ENCODE peak calls at places on chromosome 6, in four cellular contexts. L, B, I and C are unnamed samples. For H3K4me1, the result is how much of the 10 kb centered on the place peaks cover.

GRCh38 chr6:49457771-49458170 is 5.3 kb downstream of the MMUT start:
- DNase-seq in L (no peak), B (no peak), I (no peak), C (no peak)

GRCh38 chr6:135182993-135183531 is 2.0 kb downstream of the MYB start:
- DNase-seq in L (peak), B (peak), I (peak), C (no peak)

GRCh38 chr6:55818482-55818881 is 56.9 kb downstream of the BMP5 start:
- DNase-seq in L (no peak), B (no peak), I (no peak), C (no peak)

GRCh38 chr6:141981190-141981589 is 151.5 kb upstream of the GJE1 start:
- DNase-seq in L (no peak), B (no peak), I (no peak), C (no peak)

GRCh38 chr6:47698342-47698787 is at the start of gene ADGRF4:
- DNase-seq in L (no peak), B (no peak), I (no peak), C (no peak)

GRCh38 chr6:66900081-66900770 is 1193.2 kb upstream of the EYS start:
- DNase-seq in L (no peak), B (no peak), I (no peak), C (no peak)

GRCh38 chr6:112037783-112038216 is 16.1 kb upstream of the CCN6 start:
- DNase-seq in L (no peak), B (peak), I (no peak), C (no peak)

GRCh38 chr6:30344191-30344867 is 627 bp upstream of the RPP21 start:
- DNase-seq in L (no peak), B (no peak), I (no peak), C (no peak)

GRCh38 chr6:143097224-143097795 is 36.6 kb downstream of the AIG1 start:
- DNase-seq in L (no peak), B (no peak), I (no peak), C (no peak)

GRCh38 chr6:47034421-47034820 is 7.7 kb downstream of the ADGRF1 start:
- DNase-seq in L (no peak), B (no peak), I (no peak), C (no peak)

GRCh38 chr6:134830194-134830593 is 119.7 kb downstream of the ALDH8A1 start:
- DNase-seq in L (no peak), B (no peak), I (no peak), C (no peak)

GRCh38 chr6:137952247-137952646 is 85.2 kb downstream of the TNFAIP3 start:
- DNase-seq in L (no peak), B (no peak), I (no peak), C (no peak)

GRCh38 chr6:72624557-72625160 is 2.8 kb downstream of the KCNQ5 start:
- DNase-seq in L (peak), B (no peak), I (no peak), C (no peak)

GRCh38 chr6:159125014-159125609 is 44.1 kb upstream of the FNDC1 start:
- DNase-seq in L (no peak), B (no peak), I (no peak), C (peak)
- H3K4me1 ChIP-seq in L (under half), B (under half), I (under half), C (under half)

DNA sequence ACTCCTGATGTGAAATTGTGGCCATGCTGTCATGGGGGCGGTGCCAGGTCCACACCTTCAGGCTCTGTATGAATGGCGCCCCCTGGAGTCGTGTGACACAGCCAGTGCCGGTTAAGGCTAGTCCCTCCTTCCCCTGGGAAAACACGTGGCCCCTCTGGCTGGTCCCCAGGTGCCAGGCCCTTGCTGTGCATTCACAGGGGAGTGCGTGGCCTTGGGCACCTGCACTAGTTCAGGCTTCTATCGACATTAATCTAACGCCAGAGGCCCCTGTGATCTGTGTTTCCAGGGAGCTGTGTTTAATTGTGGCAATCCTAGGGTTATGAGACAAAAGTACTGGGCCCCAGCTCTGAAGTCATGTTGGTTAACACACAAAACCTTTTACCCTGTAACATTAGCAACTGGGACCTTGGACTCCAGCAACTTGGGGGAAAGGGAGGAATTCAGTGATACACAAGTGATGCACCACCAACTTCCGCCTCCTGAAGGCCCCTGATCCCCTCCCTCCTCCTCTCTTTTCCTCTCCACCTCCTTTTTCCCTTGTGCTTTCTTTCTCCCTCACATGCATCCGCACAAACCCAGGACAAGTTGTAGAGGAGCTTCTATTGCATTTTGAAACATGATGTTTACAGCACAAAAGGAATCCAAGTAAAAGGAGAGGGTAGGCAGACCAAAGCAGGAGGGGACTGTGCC is 74.0 kb downstream of the SSR1 start:
- DNase-seq in L (peak), B (peak), I (peak), C (peak)
- H3K4me1 ChIP-seq in L (under half), B (under half), I (under half), C (under half)

GRCh38 chr6:168116975-168117899 is 38.2 kb upstream of the FRMD1 start:
- DNase-seq in L (no peak), B (peak), I (peak), C (peak)
- H3K4me1 ChIP-seq in L (under half), B (under half), I (under half), C (under half)

GRCh38 chr6:105872244-105872643 is 213.9 kb upstream of the PRDM1 start:
- DNase-seq in L (no peak), B (no peak), I (no peak), C (no peak)

GRCh38 chr6:105874835-105875626 is 211.1 kb upstream of the PRDM1 start:
- DNase-seq in L (no peak), B (no peak), I (no peak), C (no peak)

GRCh38 chr6:105871542-105871941 is 214.6 kb upstream of the PRDM1 start:
- DNase-seq in L (no peak), B (no peak), I (no peak), C (no peak)

GRCh38 chr6:105873799-105874198 is 212.3 kb upstream of the PRDM1 start:
- DNase-seq in L (no peak), B (no peak), I (no peak), C (no peak)

GRCh38 chr6:105873256-105873704 is 212.9 kb upstream of the PRDM1 start:
- DNase-seq in L (no peak), B (no peak), I (no peak), C (no peak)
- H3K4me1 ChIP-seq in L (under half), B (under half), I (under half), C (under half)